ENCODE peak calls at places on chromosomes 2 and 18, in six cellular contexts. U is mammary epithelial cell, I is left ventricle myocardium inferior, P is IMR-90, S is right atrium auricular region, O is bronchial epithelial cell. Z is an unnamed sample.
A peak's percentile ranks its signal among the peaks of the same experiment; 100 is the strongest.

GRCh38 chr2:222969491-222969890 is 82.5 kb upstream of the KCNE4 start:
- DNase-seq in U (no peak), I (no peak), P (peak; percentile 80), S (no peak), O (peak; percentile 57), Z (peak; percentile 75)

GRCh38 chr2:223837290-223838061 is at the start of gene AP1S3:
- DNase-seq in U (peak; percentile 87), I (peak; percentile 58), P (peak; percentile 38), S (no peak), O (peak; percentile 80), Z (peak; percentile 32)

GRCh38 chr2:98487806-98488189 is 43.1 kb downstream of the INPP4A start:
- DNase-seq in U (no peak), I (no peak), P (peak; percentile 17), S (no peak), O (peak; percentile 37), Z (no peak)

GRCh38 chr2:38653715-38654494 is 12.0 kb upstream of the GALM start:
- DNase-seq in U (peak; percentile 50), I (no peak), P (peak; percentile 16), S (no peak), O (peak; percentile 43), Z (peak; percentile 12)

GRCh38 chr2:39024833-39025232 is 96.0 kb downstream of the SOS1 start:
- DNase-seq in U (peak; percentile 65), I (no peak), P (peak; percentile 46), S (no peak), O (peak; percentile 94), Z (no peak)

GRCh38 chr2:173966274-173967098 is 1.3 kb upstream of the SP3 start:
- DNase-seq in U (no peak), I (no peak), P (no peak), S (no peak), O (no peak), Z (no peak)

GRCh38 chr18:48946329-48946835 is 4.4 kb downstream of the SMAD7 start:
- DNase-seq in U (peak; percentile 39), I (no peak), P (peak; percentile 81), S (no peak), O (peak; percentile 80), Z (peak; percentile 86)

GRCh38 chr2:119028327-119029174 is 86.6 kb downstream of the MARCO start:
- DNase-seq in U (peak; percentile 35), I (no peak), P (peak; percentile 25), S (no peak), O (peak; percentile 44), Z (peak; percentile 27)

GRCh38 chr2:44135771-44136170 is 32.9 kb upstream of the PPM1B start:
- DNase-seq in U (no peak), I (no peak), P (peak; percentile 75), S (no peak), O (no peak), Z (peak; percentile 81)

GRCh38 chr2:12980817-12981216 is 264.1 kb downstream of the TRIB2 start:
- DNase-seq in U (no peak), I (no peak), P (no peak), S (no peak), O (peak; percentile 41), Z (no peak)

GRCh38 chr2:9109871-9110270 is 96.7 kb upstream of the ASAP2 start:
- DNase-seq in U (no peak), I (no peak), P (no peak), S (no peak), O (no peak), Z (no peak)

GRCh38 chr2:25161055-25161781 is 7.2 kb downstream of the POMC start:
- DNase-seq in U (no peak), I (peak; percentile 76), P (peak; percentile 4), S (no peak), O (no peak), Z (no peak)

GRCh38 chr2:34545486-34546136 is 946.5 kb upstream of the FAM98A start:
- DNase-seq in U (no peak), I (no peak), P (no peak), S (no peak), O (no peak), Z (no peak)

GRCh38 chr2:196307775-196308174 is 136.4 kb upstream of the STK17B start:
- DNase-seq in U (no peak), I (no peak), P (no peak), S (no peak), O (no peak), Z (no peak)

GRCh38 chr2:8821276-8822217 is 15.9 kb downstream of the KIDINS220 start:
- DNase-seq in U (no peak), I (peak; percentile 41), P (peak; percentile 56), S (peak; percentile 77), O (peak; percentile 21), Z (peak; percentile 94)

GRCh38 chr2:1891147-1891546 is 146.8 kb upstream of the PXDN start:
- DNase-seq in U (no peak), I (peak; percentile 50), P (no peak), S (no peak), O (no peak), Z (no peak)

DNA sequence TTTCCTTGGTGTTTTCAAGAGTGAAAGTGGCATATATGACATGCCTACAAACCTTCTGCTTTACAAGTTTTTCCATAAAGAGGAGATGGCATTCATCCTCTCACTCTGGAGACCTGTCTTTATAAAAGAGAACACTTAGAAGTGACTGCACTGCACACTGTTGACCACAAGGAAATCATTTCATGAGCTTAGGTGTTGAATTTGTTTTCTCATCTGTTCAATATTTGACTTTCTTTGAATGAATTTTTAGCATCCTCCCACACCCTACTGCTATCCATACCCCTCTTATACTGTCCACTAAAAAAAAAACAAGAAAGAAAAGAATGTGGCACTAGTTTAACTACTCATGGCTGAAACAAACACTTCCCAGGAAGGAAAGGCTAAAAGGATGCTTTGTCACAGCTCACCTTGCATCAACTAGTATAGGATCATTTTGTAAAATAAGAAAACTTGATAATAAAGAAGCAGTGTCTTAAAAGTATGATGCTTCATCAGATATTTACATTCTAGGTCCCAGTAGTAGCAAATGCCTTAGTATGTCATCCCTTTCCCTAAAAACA is 83.0 kb downstream of the ACVR1 start:
- DNase-seq in U (no peak), I (no peak), P (no peak), S (no peak), O (no peak), Z (no peak)
- TF ChIP-seq CTCF in U (no peak), I (no peak), P (peak; percentile 25), S (no peak), O (peak; percentile 9), Z (peak; percentile 51)

GRCh38 chr2:10549196-10549595 is 101.1 kb upstream of the ODC1 start:
- DNase-seq in U (no peak), I (no peak), P (no peak), S (no peak), O (no peak), Z (no peak)
- H3K4me3 ChIP-seq in U (no peak overlapping the region), I (no peak overlapping the region), P (no peak overlapping the region), S (no peak overlapping the region), O (no peak overlapping the region), Z (no peak overlapping the region)

GRCh38 chr2:96143848-96144480 is 1.3 kb downstream of the DUSP2 start:
- DNase-seq in U (no peak), I (no peak), P (no peak), S (no peak), O (no peak), Z (no peak)
- TF ChIP-seq CTCF in U (peak; percentile 35), I (no peak), P (no peak), S (no peak), O (peak; percentile 51), Z (no peak)

GRCh38 chr2:190410171-190410570 is 2.0 kb downstream of the MFSD6 start:
- DNase-seq in U (no peak), I (no peak), P (no peak), S (no peak), O (no peak), Z (no peak)

GRCh38 chr2:190415251-190415650 is 7.1 kb downstream of the MFSD6 start:
- DNase-seq in U (no peak), I (no peak), P (no peak), S (no peak), O (no peak), Z (no peak)

GRCh38 chr2:190413421-190413820 is 5.3 kb downstream of the MFSD6 start:
- DNase-seq in U (peak; percentile 84), I (no peak), P (no peak), S (no peak), O (peak; percentile 94), Z (no peak)

GRCh38 chr2:190415794-190416729 is 7.9 kb downstream of the MFSD6 start:
- DNase-seq in U (no peak), I (no peak), P (no peak), S (no peak), O (no peak), Z (no peak)

GRCh38 chr2:190412971-190413370 is 4.8 kb downstream of the MFSD6 start:
- DNase-seq in U (no peak), I (no peak), P (no peak), S (no peak), O (peak; percentile 35), Z (no peak)
- H3K4me3 ChIP-seq in U (no peak overlapping the region), I (no peak overlapping the region), P (no peak overlapping the region), S (no peak overlapping the region), O (no peak overlapping the region), Z (no peak overlapping the region)

GRCh38 chr2:127591221-127591923 is 54.6 kb upstream of the GPR17 start:
- DNase-seq in U (peak; percentile 24), I (peak; percentile 64), P (peak; percentile 51), S (no peak), O (peak; percentile 33), Z (peak; percentile 68)
- TF ChIP-seq CTCF in U (peak; percentile 92), I (peak; percentile 98), P (peak; percentile 92), S (peak; percentile 91), O (peak; percentile 94), Z (peak; percentile 100)